ENCODE peak calls at places on chromosome 10, in seven cellular contexts. One of them, this sample, is unnamed.

GRCh38 chr10:70664702-70665195 is 7.6 kb upstream of the ADAMTS14 start:
- DNase-seq in activated naive CD8-positive, alpha-beta T cell treated with anti-CD3 and anti-CD28 coated beads for 36 hours: no peak
- DNase-seq in activated CD4-positive, alpha-beta T cell treated with anti-CD3 and anti-CD28 coated beads for 24 hours: no peak
- DNase-seq in AG08395: peak
- DNase-seq in amygdala: peak
- DNase-seq in epithelial cell of esophagus: peak
- DNase-seq in Caki2: peak
- DNase-seq in this sample: peak

GRCh38 chr10:78462221-78462620 is 428.6 kb downstream of the RPS24 start:
- DNase-seq in activated naive CD8-positive, alpha-beta T cell treated with anti-CD3 and anti-CD28 coated beads for 36 hours: no peak
- DNase-seq in activated CD4-positive, alpha-beta T cell treated with anti-CD3 and anti-CD28 coated beads for 24 hours: no peak
- DNase-seq in AG08395: no peak
- DNase-seq in amygdala: no peak
- DNase-seq in epithelial cell of esophagus: no peak
- DNase-seq in Caki2: no peak
- DNase-seq in this sample: no peak

GRCh38 chr10:72320676-72321247 is 34.0 kb downstream of the DNAJB12 start:
- DNase-seq in activated naive CD8-positive, alpha-beta T cell treated with anti-CD3 and anti-CD28 coated beads for 36 hours: peak
- DNase-seq in activated CD4-positive, alpha-beta T cell treated with anti-CD3 and anti-CD28 coated beads for 24 hours: peak
- DNase-seq in AG08395: peak
- DNase-seq in amygdala: peak
- DNase-seq in epithelial cell of esophagus: peak
- DNase-seq in Caki2: peak
- DNase-seq in this sample: peak

GRCh38 chr10:131043039-131043691 is 268.4 kb downstream of the TCERG1L start:
- DNase-seq in activated naive CD8-positive, alpha-beta T cell treated with anti-CD3 and anti-CD28 coated beads for 36 hours: no peak
- DNase-seq in activated CD4-positive, alpha-beta T cell treated with anti-CD3 and anti-CD28 coated beads for 24 hours: no peak
- DNase-seq in AG08395: no peak
- DNase-seq in amygdala: no peak
- DNase-seq in epithelial cell of esophagus: no peak
- DNase-seq in Caki2: no peak
- DNase-seq in this sample: no peak

GRCh38 chr10:97149065-97149680 is 36.6 kb downstream of the SLIT1 start:
- DNase-seq in activated naive CD8-positive, alpha-beta T cell treated with anti-CD3 and anti-CD28 coated beads for 36 hours: no peak
- DNase-seq in activated CD4-positive, alpha-beta T cell treated with anti-CD3 and anti-CD28 coated beads for 24 hours: no peak
- DNase-seq in AG08395: no peak
- DNase-seq in amygdala: no peak
- DNase-seq in epithelial cell of esophagus: no peak
- DNase-seq in Caki2: no peak
- DNase-seq in this sample: no peak

GRCh38 chr10:70974920-70975319 is 86.6 kb upstream of the PCBD1 start:
- DNase-seq in activated naive CD8-positive, alpha-beta T cell treated with anti-CD3 and anti-CD28 coated beads for 36 hours: no peak
- DNase-seq in activated CD4-positive, alpha-beta T cell treated with anti-CD3 and anti-CD28 coated beads for 24 hours: no peak
- DNase-seq in AG08395: no peak
- DNase-seq in amygdala: no peak
- DNase-seq in epithelial cell of esophagus: no peak
- DNase-seq in Caki2: no peak
- DNase-seq in this sample: no peak

GRCh38 chr10:116395223-116395985 is 32.2 kb upstream of the PNLIPRP3 start:
- DNase-seq in activated naive CD8-positive, alpha-beta T cell treated with anti-CD3 and anti-CD28 coated beads for 36 hours: no peak
- DNase-seq in activated CD4-positive, alpha-beta T cell treated with anti-CD3 and anti-CD28 coated beads for 24 hours: no peak
- DNase-seq in AG08395: no peak
- DNase-seq in amygdala: no peak
- DNase-seq in epithelial cell of esophagus: peak
- DNase-seq in Caki2: no peak
- DNase-seq in this sample: no peak

GRCh38 chr10:25761937-25762336 is 172.1 kb upstream of the MYO3A start:
- DNase-seq in activated naive CD8-positive, alpha-beta T cell treated with anti-CD3 and anti-CD28 coated beads for 36 hours: no peak
- DNase-seq in activated CD4-positive, alpha-beta T cell treated with anti-CD3 and anti-CD28 coated beads for 24 hours: no peak
- DNase-seq in AG08395: no peak
- DNase-seq in amygdala: no peak
- DNase-seq in epithelial cell of esophagus: no peak
- DNase-seq in Caki2: no peak
- DNase-seq in this sample: no peak

GRCh38 chr10:124378271-124378670 is 40.5 kb downstream of the OAT start:
- DNase-seq in activated naive CD8-positive, alpha-beta T cell treated with anti-CD3 and anti-CD28 coated beads for 36 hours: no peak
- DNase-seq in activated CD4-positive, alpha-beta T cell treated with anti-CD3 and anti-CD28 coated beads for 24 hours: no peak
- DNase-seq in AG08395: no peak
- DNase-seq in amygdala: no peak
- DNase-seq in epithelial cell of esophagus: no peak
- DNase-seq in Caki2: no peak
- DNase-seq in this sample: no peak

GRCh38 chr10:130550952-130551674 is 414.9 kb downstream of the GLRX3 start:
- DNase-seq in activated naive CD8-positive, alpha-beta T cell treated with anti-CD3 and anti-CD28 coated beads for 36 hours: no peak
- DNase-seq in activated CD4-positive, alpha-beta T cell treated with anti-CD3 and anti-CD28 coated beads for 24 hours: no peak
- DNase-seq in AG08395: no peak
- DNase-seq in amygdala: no peak
- DNase-seq in epithelial cell of esophagus: no peak
- DNase-seq in Caki2: no peak
- DNase-seq in this sample: no peak

GRCh38 chr10:7153750-7154149 is 257.1 kb downstream of the SFMBT2 start:
- DNase-seq in activated naive CD8-positive, alpha-beta T cell treated with anti-CD3 and anti-CD28 coated beads for 36 hours: no peak
- DNase-seq in activated CD4-positive, alpha-beta T cell treated with anti-CD3 and anti-CD28 coated beads for 24 hours: no peak
- DNase-seq in AG08395: no peak
- DNase-seq in amygdala: no peak
- DNase-seq in epithelial cell of esophagus: peak
- DNase-seq in Caki2: peak
- DNase-seq in this sample: no peak

GRCh38 chr10:132543916-132544743 is 6.5 kb downstream of the INPP5A start:
- DNase-seq in activated naive CD8-positive, alpha-beta T cell treated with anti-CD3 and anti-CD28 coated beads for 36 hours: no peak
- DNase-seq in activated CD4-positive, alpha-beta T cell treated with anti-CD3 and anti-CD28 coated beads for 24 hours: no peak
- DNase-seq in AG08395: no peak
- DNase-seq in amygdala: no peak
- DNase-seq in epithelial cell of esophagus: no peak
- DNase-seq in Caki2: no peak
- DNase-seq in this sample: no peak

GRCh38 chr10:19815478-19816419 is 483 bp upstream of the PLXDC2 start:
- DNase-seq in activated naive CD8-positive, alpha-beta T cell treated with anti-CD3 and anti-CD28 coated beads for 36 hours: peak
- DNase-seq in activated CD4-positive, alpha-beta T cell treated with anti-CD3 and anti-CD28 coated beads for 24 hours: no peak
- DNase-seq in AG08395: no peak
- DNase-seq in amygdala: peak
- DNase-seq in epithelial cell of esophagus: peak
- DNase-seq in Caki2: peak
- DNase-seq in this sample: peak

GRCh38 chr10:33509231-33509871 is 174.9 kb upstream of the NRP1 start:
- DNase-seq in activated naive CD8-positive, alpha-beta T cell treated with anti-CD3 and anti-CD28 coated beads for 36 hours: peak
- DNase-seq in activated CD4-positive, alpha-beta T cell treated with anti-CD3 and anti-CD28 coated beads for 24 hours: peak
- DNase-seq in AG08395: peak
- DNase-seq in amygdala: no peak
- DNase-seq in epithelial cell of esophagus: peak
- DNase-seq in Caki2: peak
- DNase-seq in this sample: peak

GRCh38 chr10:46520941-46521340 is 35.5 kb downstream of the GPRIN2 start:
- DNase-seq in activated naive CD8-positive, alpha-beta T cell treated with anti-CD3 and anti-CD28 coated beads for 36 hours: no peak
- DNase-seq in activated CD4-positive, alpha-beta T cell treated with anti-CD3 and anti-CD28 coated beads for 24 hours: no peak
- DNase-seq in AG08395: no peak
- DNase-seq in amygdala: no peak
- DNase-seq in epithelial cell of esophagus: peak
- DNase-seq in Caki2: no peak
- DNase-seq in this sample: peak

GRCh38 chr10:4671451-4672145 is 154.4 kb upstream of the AKR1E2 start:
- DNase-seq in activated naive CD8-positive, alpha-beta T cell treated with anti-CD3 and anti-CD28 coated beads for 36 hours: no peak
- DNase-seq in activated CD4-positive, alpha-beta T cell treated with anti-CD3 and anti-CD28 coated beads for 24 hours: no peak
- DNase-seq in AG08395: no peak
- DNase-seq in amygdala: no peak
- DNase-seq in epithelial cell of esophagus: peak
- DNase-seq in Caki2: peak
- DNase-seq in this sample: peak

GRCh38 chr10:128025437-128025836 is 100.8 kb downstream of the MKI67 start:
- DNase-seq in activated naive CD8-positive, alpha-beta T cell treated with anti-CD3 and anti-CD28 coated beads for 36 hours: no peak
- DNase-seq in activated CD4-positive, alpha-beta T cell treated with anti-CD3 and anti-CD28 coated beads for 24 hours: no peak
- DNase-seq in AG08395: no peak
- DNase-seq in amygdala: no peak
- DNase-seq in epithelial cell of esophagus: no peak
- DNase-seq in Caki2: no peak
- DNase-seq in this sample: no peak

GRCh38 chr10:103667390-103667789 is 173.9 kb downstream of the NEURL1 start:
- DNase-seq in activated naive CD8-positive, alpha-beta T cell treated with anti-CD3 and anti-CD28 coated beads for 36 hours: no peak
- DNase-seq in activated CD4-positive, alpha-beta T cell treated with anti-CD3 and anti-CD28 coated beads for 24 hours: no peak
- DNase-seq in AG08395: no peak
- DNase-seq in amygdala: no peak
- DNase-seq in epithelial cell of esophagus: no peak
- DNase-seq in Caki2: no peak
- DNase-seq in this sample: no peak

GRCh38 chr10:72881291-72881690 is 12.2 kb upstream of the OIT3 start:
- DNase-seq in activated naive CD8-positive, alpha-beta T cell treated with anti-CD3 and anti-CD28 coated beads for 36 hours: no peak
- DNase-seq in activated CD4-positive, alpha-beta T cell treated with anti-CD3 and anti-CD28 coated beads for 24 hours: no peak
- DNase-seq in AG08395: no peak
- DNase-seq in amygdala: no peak
- DNase-seq in epithelial cell of esophagus: no peak
- DNase-seq in Caki2: no peak
- DNase-seq in this sample: no peak

GRCh38 chr10:55551603-55552002 is 750.6 kb upstream of the PCDH15 start:
- DNase-seq in activated naive CD8-positive, alpha-beta T cell treated with anti-CD3 and anti-CD28 coated beads for 36 hours: no peak
- DNase-seq in activated CD4-positive, alpha-beta T cell treated with anti-CD3 and anti-CD28 coated beads for 24 hours: no peak
- DNase-seq in AG08395: no peak
- DNase-seq in amygdala: no peak
- DNase-seq in epithelial cell of esophagus: no peak
- DNase-seq in Caki2: no peak
- DNase-seq in this sample: no peak

GRCh38 chr10:43211030-43211429 is 55.8 kb downstream of the RASGEF1A start:
- DNase-seq in activated naive CD8-positive, alpha-beta T cell treated with anti-CD3 and anti-CD28 coated beads for 36 hours: no peak
- DNase-seq in activated CD4-positive, alpha-beta T cell treated with anti-CD3 and anti-CD28 coated beads for 24 hours: no peak
- DNase-seq in AG08395: no peak
- DNase-seq in amygdala: no peak
- DNase-seq in epithelial cell of esophagus: peak
- DNase-seq in Caki2: no peak
- DNase-seq in this sample: peak

GRCh38 chr10:30500534-30500933 is 66.5 kb downstream of the MAP3K8 start:
- DNase-seq in activated naive CD8-positive, alpha-beta T cell treated with anti-CD3 and anti-CD28 coated beads for 36 hours: no peak
- DNase-seq in activated CD4-positive, alpha-beta T cell treated with anti-CD3 and anti-CD28 coated beads for 24 hours: no peak
- DNase-seq in AG08395: no peak
- DNase-seq in amygdala: no peak
- DNase-seq in epithelial cell of esophagus: no peak
- DNase-seq in Caki2: no peak
- DNase-seq in this sample: no peak

GRCh38 chr10:130547368-130547767 is 411.2 kb downstream of the GLRX3 start:
- DNase-seq in activated naive CD8-positive, alpha-beta T cell treated with anti-CD3 and anti-CD28 coated beads for 36 hours: no peak
- DNase-seq in activated CD4-positive, alpha-beta T cell treated with anti-CD3 and anti-CD28 coated beads for 24 hours: no peak
- DNase-seq in AG08395: no peak
- DNase-seq in amygdala: no peak
- DNase-seq in epithelial cell of esophagus: no peak
- DNase-seq in Caki2: no peak
- DNase-seq in this sample: no peak

GRCh38 chr10:126087274-126087673 is 190.9 kb downstream of the FANK1 start:
- DNase-seq in activated naive CD8-positive, alpha-beta T cell treated with anti-CD3 and anti-CD28 coated beads for 36 hours: no peak
- DNase-seq in activated CD4-positive, alpha-beta T cell treated with anti-CD3 and anti-CD28 coated beads for 24 hours: no peak
- DNase-seq in AG08395: no peak
- DNase-seq in amygdala: no peak
- DNase-seq in epithelial cell of esophagus: no peak
- DNase-seq in Caki2: no peak
- DNase-seq in this sample: no peak

This sample was measured in EL.